ENCODE peak calls at places on chromosomes 12 and 14, in four cellular contexts. D is fibroblast of lung, Q is thyroid gland, E is AG10803. R is an unnamed sample.

GRCh38 chr14:20112321-20112720 is 1.8 kb downstream of the OR4K17 start:
- DNase-seq in E (no peak), Q (no peak), D (no peak), R (no peak)

GRCh38 chr12:49909826-49910225 is 6.1 kb upstream of the FAIM2 start:
- DNase-seq in E (no peak), Q (peak; percentile 81), D (peak; percentile 55), R (peak; percentile 43)

GRCh38 chr14:21965042-21965441 is 291.4 kb upstream of the OR4E1 start:
- DNase-seq in D (no peak), Q (no peak), E (no peak), R (no peak)

GRCh38 chr14:69629225-69630127 is 18.1 kb downstream of the SUSD6 start:
- DNase-seq in E (peak; percentile 34), D (no peak), Q (no peak), R (no peak)

GRCh38 chr12:26347300-26347699 is 151.9 kb downstream of the SSPN start:
- DNase-seq in Q (no peak), D (no peak), E (no peak), R (no peak)

GRCh38 chr14:77738559-77739250 is 22.3 kb downstream of the SNW1 start:
- DNase-seq in D (no peak), Q (no peak), E (peak; percentile 32), R (no peak)

GRCh38 chr12:77968021-77968420 is 137.3 kb downstream of the NAV3 start:
- DNase-seq in E (no peak), Q (no peak), D (no peak), R (no peak)

GRCh38 chr12:108374596-108375320 is 35.6 kb upstream of the CMKLR1 start:
- DNase-seq in D (no peak), E (no peak), Q (no peak), R (no peak)

GRCh38 chr12:56258068-56258819 is at the start of gene ANKRD52:
- DNase-seq in D (peak; percentile 68), Q (peak; percentile 75), E (peak; percentile 83), R (no peak)

GRCh38 chr12:72368298-72368697 is 96.1 kb downstream of the TRHDE start:
- DNase-seq in E (no peak), D (no peak), Q (no peak), R (peak; percentile 8)

GRCh38 chr12:47084172-47084571 is 4.4 kb upstream of the AMIGO2 start:
- DNase-seq in D (no peak), E (no peak), Q (no peak), R (no peak)

GRCh38 chr12:51923506-51924365 is 16.4 kb downstream of the ACVRL1 start:
- DNase-seq in E (peak; percentile 29), D (peak; percentile 20), Q (peak; percentile 42), R (no peak)

GRCh38 chr14:70721542-70721941 is 79.8 kb downstream of the TTC9 start:
- DNase-seq in Q (no peak), E (peak; percentile 7), D (no peak), R (no peak)

GRCh38 chr14:86796221-86797074 is 1196.5 kb downstream of the GALC start:
- DNase-seq in E (peak; percentile 90), D (peak; percentile 41), Q (no peak), R (peak; percentile 12)

GRCh38 chr12:39441963-39442894 is 691 bp downstream of the KIF21A start:
- DNase-seq in D (peak; percentile 11), E (peak; percentile 17), Q (peak; percentile 49), R (no peak)

GRCh38 chr14:74505831-74506230 is 12.3 kb downstream of the ISCA2 start:
- DNase-seq in E (no peak), D (no peak), Q (no peak), R (no peak)

GRCh38 chr12:111745201-111745600 is 21.5 kb upstream of the ALDH2 start:
- DNase-seq in D (no peak), E (no peak), Q (no peak), R (no peak)

GRCh38 chr14:65131176-65131765 is 29.0 kb upstream of the MAX start:
- DNase-seq in E (peak; percentile 86), Q (no peak), D (peak; percentile 6), R (peak; percentile 12)

GRCh38 chr14:61516957-61517356 is 178.4 kb upstream of the HIF1A start:
- DNase-seq in D (no peak), Q (no peak), E (peak; percentile 86), R (no peak)

GRCh38 chr12:105659355-105660075 is 329.0 kb downstream of the C12orf75 start:
- DNase-seq in E (no peak), D (no peak), Q (no peak), R (peak; percentile 33)

GRCh38 chr12:77720258-77720657 is 110.4 kb upstream of the NAV3 start:
- DNase-seq in E (no peak), Q (no peak), D (peak; percentile 5), R (no peak)

GRCh38 chr12:68435816-68436215 is 103.7 kb upstream of the MDM1 start:
- DNase-seq in D (no peak), E (no peak), Q (no peak), R (no peak)

GRCh38 chr14:68655021-68655811 is 137.7 kb downstream of the ZFP36L1 start:
- DNase-seq in D (peak; percentile 51), Q (no peak), E (no peak), R (no peak)

DNA sequence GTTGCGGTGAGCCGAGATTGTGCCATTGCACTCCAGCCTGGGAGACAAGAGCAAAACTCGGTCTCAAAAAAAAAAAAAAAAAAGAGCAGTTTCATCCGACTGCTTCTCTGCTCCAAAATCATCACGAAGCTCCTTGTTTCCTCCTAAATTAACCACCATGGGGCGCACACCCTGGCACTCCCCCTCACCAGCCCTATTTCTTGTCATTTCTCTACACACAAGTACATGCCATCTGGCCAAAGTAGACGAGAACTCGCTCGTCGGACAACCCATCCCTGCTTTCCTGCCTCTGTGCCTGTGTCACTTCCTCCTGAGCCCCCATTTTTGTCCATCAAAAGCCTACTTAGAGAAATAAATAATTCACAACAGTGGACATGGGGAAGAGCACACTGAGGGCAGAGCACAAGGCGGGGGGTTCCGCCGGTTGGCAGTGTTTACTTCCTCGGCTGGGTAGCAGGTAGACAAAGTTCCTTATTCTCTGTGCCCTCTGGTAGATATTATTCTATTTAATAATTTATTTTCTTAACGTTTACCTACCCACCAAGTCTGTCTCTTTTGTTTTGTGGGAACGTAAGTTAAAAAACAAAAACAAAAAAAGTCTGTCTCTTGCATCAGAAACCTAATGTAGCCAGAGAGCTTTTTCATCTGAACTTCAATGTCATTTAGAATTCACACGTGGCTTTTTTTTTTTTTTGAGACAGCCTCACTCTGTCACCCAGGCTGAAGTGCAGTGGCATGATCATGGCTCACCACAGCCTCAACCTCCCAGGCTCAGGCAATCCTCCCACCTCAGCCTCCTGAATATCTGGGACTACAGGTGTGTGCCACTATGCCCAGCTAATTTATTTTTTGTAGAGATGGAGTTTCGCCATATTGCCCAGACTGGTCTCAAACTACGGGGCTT is 6.0 kb downstream of the VPS37B start:
- DNase-seq in Q (no peak), D (no peak), E (no peak), R (no peak)
- H3K4me3 ChIP-seq in Q (no peak overlapping the region), D (no peak overlapping the region), E (no peak overlapping the region), R (no peak overlapping the region)

DNA sequence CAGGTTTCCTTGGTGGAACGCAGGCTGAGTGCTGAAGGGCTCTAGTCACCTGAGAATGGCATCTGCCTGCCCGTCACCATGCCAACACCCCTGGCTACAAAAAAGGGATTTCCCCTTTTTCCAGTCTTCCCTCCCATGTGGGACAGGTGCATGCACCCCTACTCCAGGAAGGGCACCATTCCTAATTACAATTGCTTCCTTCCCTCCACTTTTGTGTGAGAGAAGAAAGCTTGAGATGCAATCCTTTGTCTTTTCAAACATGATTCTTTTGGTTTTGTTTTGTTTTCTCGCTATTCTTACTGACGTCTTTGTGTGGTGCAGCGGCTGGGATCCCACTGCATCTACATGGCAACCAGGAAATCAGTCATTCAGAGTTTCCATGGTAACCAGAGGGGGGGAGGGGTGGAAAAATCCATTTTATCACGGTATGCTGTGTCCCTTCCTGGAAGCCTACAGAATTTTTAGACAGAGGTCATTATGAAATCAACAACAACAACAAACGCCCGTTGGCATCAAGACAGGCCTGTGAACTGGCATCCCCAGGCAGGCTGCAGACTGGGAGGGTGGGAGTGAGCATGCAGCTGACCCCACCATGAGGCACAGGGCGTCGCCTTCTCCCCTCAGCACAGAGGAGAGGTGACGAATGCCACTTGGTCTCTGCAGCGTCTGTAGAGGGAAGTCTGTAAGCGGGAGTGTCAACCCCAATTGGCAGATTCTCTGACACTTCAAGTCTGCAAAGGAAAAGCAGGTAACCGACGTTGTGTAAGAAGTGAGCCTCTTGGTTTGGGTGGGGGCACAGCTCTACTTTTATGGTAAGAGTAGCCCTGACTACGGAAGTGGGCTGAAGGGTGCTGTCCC is 13.6 kb upstream of the GNG2 start:
- DNase-seq in D (peak; percentile 60), Q (peak; percentile 64), E (peak; percentile 54), R (no peak)
- H3K4me3 ChIP-seq in D (no peak overlapping the region), Q (no peak overlapping the region), E (no peak overlapping the region), R (no peak overlapping the region)

GRCh38 chr12:6947615-6948014 is 3.5 kb upstream of the PTPN6 start:
- DNase-seq in E (no peak), D (no peak), Q (no peak), R (no peak)

GRCh38 chr12:6946033-6946919 is 2.5 kb downstream of the C12orf57 start:
- DNase-seq in D (no peak), Q (peak; percentile 99), E (no peak), R (no peak)

GRCh38 chr12:6945613-6946012 is 1.8 kb downstream of the C12orf57 start:
- DNase-seq in E (no peak), Q (no peak), D (no peak), R (no peak)

GRCh38 chr12:6949063-6949594 is 2.0 kb upstream of the PTPN6 start:
- DNase-seq in Q (no peak), D (no peak), E (no peak), R (no peak)

GRCh38 chr12:6946920-6947374 is 3.1 kb downstream of the C12orf57 start:
- DNase-seq in Q (no peak), D (no peak), E (no peak), R (no peak)
- H3K4me3 ChIP-seq in Q (peak overlapping the region; percentile 35), D (no peak overlapping the region), E (no peak overlapping the region), R (no peak overlapping the region)

GRCh38 chr12:3204143-3204542 is 127.0 kb downstream of the TSPAN9 start:
- DNase-seq in E (no peak), Q (no peak), D (no peak), R (no peak)

GRCh38 chr12:3206536-3207072 is 129.4 kb downstream of the TSPAN9 start:
- DNase-seq in E (no peak), Q (no peak), D (no peak), R (no peak)

GRCh38 chr12:3203713-3204112 is 126.5 kb downstream of the TSPAN9 start:
- DNase-seq in E (no peak), Q (no peak), D (no peak), R (no peak)

GRCh38 chr12:3205742-3206519 is 128.8 kb downstream of the TSPAN9 start:
- DNase-seq in Q (no peak), E (no peak), D (no peak), R (no peak)

DNA sequence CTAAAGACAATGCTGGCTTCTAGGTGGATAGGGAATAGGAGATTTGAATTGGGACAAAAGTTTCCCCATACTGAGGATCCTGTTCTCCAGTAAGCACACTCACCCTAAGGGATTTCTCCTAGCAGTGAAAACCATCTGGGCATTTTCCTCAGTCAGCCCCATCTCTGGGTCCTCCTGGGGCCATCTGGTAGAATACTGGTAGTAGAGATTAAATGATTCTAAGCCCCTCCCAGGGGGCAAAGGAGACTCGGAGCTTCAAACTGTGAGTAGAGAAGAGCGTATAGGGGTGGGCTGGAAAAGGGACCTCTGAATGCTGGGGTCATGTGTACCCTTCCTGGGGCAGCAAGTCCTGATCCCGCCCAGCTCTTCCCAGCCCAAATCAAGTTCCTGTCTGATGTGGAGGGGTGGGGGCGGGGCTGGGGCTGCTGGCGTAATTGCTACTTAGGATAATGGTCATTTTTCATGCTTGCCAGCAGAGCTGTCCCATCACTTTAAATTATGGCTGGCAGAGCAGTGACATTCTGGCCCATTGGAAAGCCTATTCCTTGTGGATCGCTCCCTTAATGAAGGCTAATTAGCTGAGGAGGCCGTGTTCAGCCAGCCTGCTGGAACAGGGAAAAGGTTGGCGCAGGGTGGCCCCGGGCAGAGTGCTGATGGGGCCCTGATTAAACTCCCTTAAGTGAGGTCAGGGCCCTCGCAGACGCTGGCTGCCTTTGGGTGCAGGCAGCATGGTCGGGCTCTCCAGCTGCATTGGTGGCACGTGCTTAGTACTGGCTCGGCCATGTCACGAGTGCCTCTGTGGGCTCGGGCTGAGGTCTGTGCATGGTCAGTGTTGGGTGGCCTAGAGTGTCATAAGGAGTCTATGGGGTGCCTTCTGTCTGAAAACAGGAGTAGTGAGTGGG is 127.8 kb downstream of the TSPAN9 start:
- DNase-seq in E (no peak), Q (no peak), D (no peak), R (no peak)
- H3K4me3 ChIP-seq in E (no peak overlapping the region), Q (no peak overlapping the region), D (no peak overlapping the region), R (no peak overlapping the region)

R was measured in skeletal muscle cell.